ENCODE peak calls at places on chromosomes 4 and X, in seven cellular contexts. J is pancreas, S is gastrocnemius medialis, M is right atrium auricular region, D is tibial nerve, F is fibroblast of lung, I is mesendoderm. K is an unnamed sample.

GRCh38 chrX:150270622-150271021 is 92.5 kb upstream of the MAMLD1 start:
- DNase-seq in S (no peak), M (no peak), I (no peak), J (no peak), F (no peak), D (no peak), K (no peak)

GRCh38 chr4:1365271-1366178 is 18.5 kb downstream of the UVSSA start:
- DNase-seq in M (no peak), D (no peak), F (no peak), J (peak), S (no peak), I (no peak), K (no peak)

GRCh38 chr4:25350561-25350960 is 26.5 kb upstream of the ANAPC4 start:
- DNase-seq in S (no peak), I (peak), J (no peak), M (no peak), D (no peak), F (peak), K (no peak)

GRCh38 chr4:11512861-11513260 is 84.2 kb upstream of the HS3ST1 start:
- DNase-seq in F (peak), S (no peak), D (no peak), I (no peak), J (no peak), M (no peak), K (no peak)

GRCh38 chrX:72573158-72573511 is 492 bp upstream of the HDAC8 start:
- DNase-seq in S (no peak), J (no peak), I (no peak), D (no peak), F (no peak), M (no peak), K (no peak)

GRCh38 chrX:115065304-115065703 is 47.9 kb upstream of the IL13RA2 start:
- DNase-seq in M (no peak), D (no peak), F (no peak), I (no peak), J (no peak), S (no peak), K (no peak)

GRCh38 chr4:79673898-79674297 is 265.9 kb upstream of the GK2 start:
- DNase-seq in F (no peak), M (no peak), D (no peak), I (no peak), J (no peak), S (no peak), K (no peak)

GRCh38 chrX:110003167-110004156 is 548 bp downstream of the TMEM164 start:
- DNase-seq in J (peak), F (peak), I (peak), S (no peak), D (no peak), M (no peak), K (no peak)

GRCh38 chrX:42751573-42751972 is 26.4 kb downstream of the PPP1R2C start:
- DNase-seq in I (no peak), M (no peak), D (no peak), J (no peak), F (peak), S (no peak), K (no peak)

DNA sequence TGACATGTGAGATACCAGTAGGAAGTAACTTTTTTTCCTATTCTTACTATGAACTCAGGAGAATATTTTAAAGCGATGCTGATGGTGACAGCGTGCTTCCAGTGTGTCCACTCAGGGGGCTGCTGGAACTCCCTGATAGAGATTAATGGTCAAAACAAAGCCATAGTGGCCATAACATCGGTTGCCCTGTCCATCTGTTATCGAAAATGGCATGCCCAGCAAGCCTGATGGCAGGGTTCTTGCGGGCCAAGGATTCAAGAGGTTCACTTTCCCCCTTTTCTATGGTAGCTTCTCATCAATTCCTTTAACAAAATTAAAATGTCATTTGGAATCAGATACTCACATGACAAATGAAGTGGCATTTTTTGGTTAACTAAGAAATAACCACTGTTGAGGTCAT is 46.5 kb downstream of the PTCHD1 start:
- DNase-seq in I (no peak), J (no peak), M (no peak), F (no peak), D (no peak), S (no peak), K (no peak)
- H3K27ac ChIP-seq in I (no peak), J (no peak), M (no peak), F (no peak), D (no peak), S (no peak), K (no peak)

DNA sequence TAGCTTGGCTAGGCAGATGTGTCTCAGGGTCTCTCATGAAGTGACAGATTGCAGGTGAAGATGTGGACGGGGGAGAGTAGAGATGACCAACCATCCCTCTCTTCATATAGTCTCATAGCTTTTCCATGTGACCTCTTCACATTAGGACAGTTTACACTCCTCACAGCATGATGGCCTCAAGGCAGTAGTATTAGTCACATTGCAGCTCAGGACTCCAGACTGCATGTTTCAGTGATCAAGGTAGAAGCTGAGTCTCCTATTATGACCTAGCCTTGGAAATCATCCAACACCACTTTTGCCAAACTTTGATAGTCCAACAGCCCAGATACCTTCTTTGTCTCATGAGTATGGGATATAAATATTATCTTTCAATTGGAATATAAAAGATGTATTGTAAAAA is 147.7 kb downstream of the GASK1B start:
- DNase-seq in D (no peak), I (no peak), S (no peak), J (no peak), F (no peak), M (no peak), K (no peak)
- H3K27ac ChIP-seq in D (no peak), I (no peak), S (no peak), J (no peak), F (no peak), M (no peak), K (no peak)

DNA sequence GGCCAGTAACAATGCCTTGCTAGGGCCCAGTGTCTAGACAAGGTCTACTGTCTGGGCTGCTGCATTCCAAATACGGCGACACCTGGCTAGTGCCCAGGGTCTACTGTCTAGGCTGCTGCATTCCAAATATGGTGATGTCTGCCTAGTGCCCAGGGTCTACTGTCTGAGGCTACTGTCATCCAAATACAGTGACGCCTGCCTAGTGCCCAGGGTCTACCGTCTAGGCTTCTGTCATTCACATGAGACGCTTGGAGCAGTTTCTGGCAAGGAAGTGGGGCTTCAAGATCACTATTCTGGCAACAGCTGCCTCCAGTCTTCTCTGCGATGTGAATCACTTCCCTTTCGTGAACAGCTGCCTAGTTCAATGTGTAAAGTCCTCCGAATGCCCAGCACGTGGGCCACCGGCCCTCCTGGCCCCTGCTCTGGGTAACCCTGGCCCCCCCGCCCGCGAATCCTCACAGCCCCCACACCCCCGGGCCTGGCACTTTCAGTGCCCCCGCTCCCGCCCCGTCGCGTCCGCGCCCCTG is 12.7 kb downstream of the ACOX3 start:
- DNase-seq in J (peak), D (no peak), F (peak), S (no peak), M (no peak), I (peak), K (peak)
- H3K27ac ChIP-seq in J (peak), D (peak), F (peak), S (peak), M (peak), I (no peak), K (peak)

DNA sequence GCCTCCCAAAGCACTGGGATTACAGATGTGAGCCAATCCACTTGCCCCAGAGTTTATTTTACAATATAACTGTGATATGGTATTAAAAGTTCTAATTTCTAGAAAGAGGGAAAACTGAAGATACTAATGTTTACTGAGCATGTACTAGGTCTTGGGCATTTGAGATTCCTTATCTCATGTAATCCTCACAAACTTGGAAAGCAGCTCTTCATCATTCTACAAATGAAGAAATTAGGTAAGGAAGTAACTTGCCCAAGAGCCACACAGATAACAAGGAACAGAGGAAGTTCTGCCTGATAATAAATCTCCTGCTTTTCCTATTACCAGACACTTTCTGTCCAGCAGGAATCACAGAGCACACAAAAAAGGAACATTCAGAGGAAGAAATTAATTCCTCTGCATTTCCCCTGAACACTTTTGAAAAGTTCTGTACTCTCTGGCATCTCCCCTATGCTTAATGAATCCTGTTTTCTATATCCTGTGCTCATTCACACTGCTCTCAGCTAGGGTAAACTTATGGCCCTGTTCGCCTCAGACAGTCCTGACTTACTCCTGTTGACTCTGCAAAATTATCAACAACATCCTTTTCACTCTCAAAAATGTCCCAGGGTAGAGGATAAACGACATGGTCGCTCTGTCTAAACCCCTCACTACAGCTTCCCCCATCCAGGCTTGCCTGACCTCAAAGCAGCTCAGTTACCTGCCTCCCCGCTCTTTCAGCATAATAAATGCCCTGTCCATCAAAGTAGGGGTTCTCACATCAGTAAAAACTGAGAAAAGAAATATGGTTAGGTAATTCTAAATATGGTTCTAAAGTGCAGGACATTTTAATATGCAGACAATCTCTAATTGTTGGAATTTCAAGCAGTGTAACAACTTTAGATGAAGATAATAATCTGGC is 13.7 kb downstream of the SH3RF1 start:
- DNase-seq in S (no peak), F (no peak), I (no peak), J (no peak), D (no peak), M (no peak), K (no peak)
- H3K27ac ChIP-seq in S (no peak), F (peak), I (no peak), J (no peak), D (no peak), M (no peak), K (no peak)

GRCh38 chr4:183504064-183504929 is 561 bp upstream of the ING2 start:
- DNase-seq in M (peak), F (peak), S (peak), J (peak), I (peak), D (peak), K (peak)

GRCh38 chr4:183506389-183506735 is 1.5 kb downstream of the ING2 start:
- DNase-seq in D (no peak), M (no peak), J (no peak), S (no peak), I (no peak), F (no peak), K (no peak)

GRCh38 chr4:183505556-183506388 is 914 bp downstream of the ING2 start:
- DNase-seq in I (peak), J (peak), M (peak), D (peak), S (peak), F (peak), K (peak)

GRCh38 chr4:183503497-183504063 is 1.3 kb upstream of the ING2 start:
- DNase-seq in I (no peak), F (no peak), J (no peak), S (no peak), M (no peak), D (no peak), K (peak)

DNA sequence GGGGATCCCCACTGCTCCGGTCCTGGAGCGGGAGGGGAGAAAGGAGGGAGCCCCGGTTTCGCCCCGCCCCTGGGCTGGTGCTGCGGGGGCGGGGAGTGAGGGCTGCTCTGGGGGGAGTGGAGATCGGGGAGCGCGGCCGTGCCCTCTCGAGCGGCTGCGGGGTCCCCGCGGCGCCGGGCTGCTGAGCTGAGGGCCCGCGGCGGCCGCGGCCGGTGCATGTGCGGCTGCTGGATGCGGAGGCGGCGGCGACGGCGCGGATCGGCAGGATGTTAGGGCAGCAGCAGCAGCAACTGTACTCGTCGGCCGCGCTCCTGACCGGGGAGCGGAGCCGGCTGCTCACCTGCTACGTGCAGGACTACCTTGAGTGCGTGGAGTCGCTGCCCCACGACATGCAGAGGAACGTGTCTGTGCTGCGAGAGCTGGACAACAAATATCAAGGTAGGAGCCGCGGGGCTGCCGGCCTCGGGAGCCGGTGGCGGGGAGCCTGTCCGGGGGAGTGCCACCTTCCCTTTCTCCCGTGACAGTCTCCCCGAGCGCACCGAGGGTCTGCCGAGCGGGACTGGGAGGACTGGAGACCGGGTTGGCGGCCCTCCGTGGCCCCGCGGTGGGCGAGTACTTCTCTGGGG is at the start of gene ING2:
- DNase-seq in I (peak), D (no peak), J (no peak), F (no peak), M (no peak), S (no peak), K (no peak)
- H3K27ac ChIP-seq in I (peak), D (peak), J (peak), F (peak), M (peak), S (peak), K (peak)

K was measured in thoracic aorta.